ENCODE peak calls at places on chromosome 19, in six cellular contexts. One of them, this sample, is unnamed.

GRCh38 chr19:50626796-50627195 is 12.9 kb downstream of the SYT3 start:
- DNase-seq in WERI-Rb-1: no peak
- DNase-seq in HFF-Myc: no peak
- DNase-seq in GM23338: no peak
- DNase-seq in neural progenitor cell: no peak
- DNase-seq in aorta: no peak
- DNase-seq in this sample: no peak

GRCh38 chr19:23799321-23799720 is 40.6 kb upstream of the ZNF681 start:
- DNase-seq in WERI-Rb-1: no peak
- DNase-seq in HFF-Myc: no peak
- DNase-seq in GM23338: no peak
- DNase-seq in neural progenitor cell: no peak
- DNase-seq in aorta: no peak
- DNase-seq in this sample: no peak

GRCh38 chr19:12969292-12969988 is at the start of gene DAND5:
- DNase-seq in WERI-Rb-1: peak
- DNase-seq in HFF-Myc: no peak
- DNase-seq in GM23338: peak
- DNase-seq in neural progenitor cell: no peak
- DNase-seq in aorta: no peak
- DNase-seq in this sample: peak

GRCh38 chr19:32876919-32877285 is 7.3 kb upstream of the SLC7A9 start:
- DNase-seq in WERI-Rb-1: no peak
- DNase-seq in HFF-Myc: no peak
- DNase-seq in GM23338: no peak
- DNase-seq in neural progenitor cell: no peak
- DNase-seq in aorta: no peak
- DNase-seq in this sample: no peak

GRCh38 chr19:19628499-19629134 is 597 bp upstream of the LPAR2 start:
- DNase-seq in WERI-Rb-1: no peak
- DNase-seq in HFF-Myc: no peak
- DNase-seq in GM23338: peak
- DNase-seq in neural progenitor cell: peak
- DNase-seq in aorta: no peak
- DNase-seq in this sample: no peak

GRCh38 chr19:15527705-15528104 is 19.4 kb downstream of the CYP4F22 start:
- DNase-seq in WERI-Rb-1: no peak
- DNase-seq in HFF-Myc: no peak
- DNase-seq in GM23338: no peak
- DNase-seq in neural progenitor cell: no peak
- DNase-seq in aorta: no peak
- DNase-seq in this sample: no peak

GRCh38 chr19:17069249-17069648 is 6.0 kb downstream of the HAUS8 start:
- DNase-seq in WERI-Rb-1: no peak
- DNase-seq in HFF-Myc: no peak
- DNase-seq in GM23338: peak
- DNase-seq in neural progenitor cell: no peak
- DNase-seq in aorta: no peak
- DNase-seq in this sample: no peak

GRCh38 chr19:10289167-10289835 is 451 bp upstream of the ICAM5 start:
- DNase-seq in WERI-Rb-1: peak
- DNase-seq in HFF-Myc: peak
- DNase-seq in GM23338: peak
- DNase-seq in neural progenitor cell: peak
- DNase-seq in aorta: no peak
- DNase-seq in this sample: no peak

GRCh38 chr19:11659612-11660011 is 62.3 kb downstream of the ZNF627 start:
- DNase-seq in WERI-Rb-1: no peak
- DNase-seq in HFF-Myc: no peak
- DNase-seq in GM23338: peak
- DNase-seq in neural progenitor cell: no peak
- DNase-seq in aorta: no peak
- DNase-seq in this sample: no peak

GRCh38 chr19:39299404-39299803 is 3.2 kb downstream of the IFNL1 start:
- DNase-seq in WERI-Rb-1: no peak
- DNase-seq in HFF-Myc: no peak
- DNase-seq in GM23338: no peak
- DNase-seq in neural progenitor cell: no peak
- DNase-seq in aorta: peak
- DNase-seq in this sample: no peak

GRCh38 chr19:16366433-16367268 is 42.0 kb downstream of the KLF2 start:
- DNase-seq in WERI-Rb-1: no peak
- DNase-seq in HFF-Myc: no peak
- DNase-seq in GM23338: peak
- DNase-seq in neural progenitor cell: no peak
- DNase-seq in aorta: peak
- DNase-seq in this sample: no peak

GRCh38 chr19:47699360-47699917 is 13.8 kb upstream of the EHD2 start:
- DNase-seq in WERI-Rb-1: peak
- DNase-seq in HFF-Myc: no peak
- DNase-seq in GM23338: peak
- DNase-seq in neural progenitor cell: peak
- DNase-seq in aorta: no peak
- DNase-seq in this sample: no peak

GRCh38 chr19:3670796-3671679 is 29.2 kb downstream of the PIP5K1C start:
- DNase-seq in WERI-Rb-1: no peak
- DNase-seq in HFF-Myc: no peak
- DNase-seq in GM23338: no peak
- DNase-seq in neural progenitor cell: no peak
- DNase-seq in aorta: peak
- DNase-seq in this sample: peak

GRCh38 chr19:54707932-54708331 is 16.3 kb upstream of the KIR3DL3 start:
- DNase-seq in WERI-Rb-1: no peak
- DNase-seq in HFF-Myc: no peak
- DNase-seq in GM23338: no peak
- DNase-seq in neural progenitor cell: no peak
- DNase-seq in aorta: no peak
- DNase-seq in this sample: no peak

DNA sequence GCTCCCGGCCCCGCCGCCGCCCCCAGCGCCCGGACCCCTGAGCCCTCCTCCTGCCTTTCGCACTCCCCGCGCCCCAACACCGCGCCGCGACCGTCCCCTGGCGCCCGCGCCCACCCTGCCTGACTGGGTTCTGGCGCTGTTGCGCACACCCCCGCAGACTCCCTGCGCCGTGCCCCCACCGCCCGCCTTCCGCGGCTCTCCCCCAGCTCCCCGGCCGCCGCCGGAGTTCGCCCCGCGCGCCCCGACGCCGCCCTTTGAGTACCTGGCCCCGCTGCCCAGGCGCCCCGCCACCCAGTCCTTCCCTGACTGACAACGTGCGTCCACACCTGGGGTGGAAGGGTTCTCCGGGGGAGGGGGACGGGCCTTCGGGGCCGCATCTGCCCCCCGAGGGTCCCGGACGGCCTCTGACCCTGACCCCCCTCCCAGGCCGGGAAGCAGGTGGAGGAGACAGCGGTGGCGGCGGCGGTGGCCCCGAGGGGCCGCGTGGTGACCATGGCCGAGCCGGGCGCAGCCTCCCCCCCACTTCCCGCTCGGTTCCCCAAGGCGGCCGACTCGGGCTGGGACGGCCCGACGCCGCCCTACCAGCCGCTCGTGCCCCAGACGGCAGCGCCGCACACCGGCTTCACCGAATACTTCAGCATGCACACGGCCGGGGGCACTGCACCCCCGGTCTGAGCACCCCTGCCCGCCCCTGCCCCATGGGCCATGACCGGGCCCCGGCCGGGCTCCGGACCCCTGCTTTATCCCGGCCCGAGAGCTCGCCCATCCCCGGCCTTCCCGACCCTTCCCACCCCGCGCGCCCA is 1.4 kb upstream of the MEGF8 start:
- DNase-seq in WERI-Rb-1: no peak
- DNase-seq in HFF-Myc: no peak
- DNase-seq in GM23338: peak
- DNase-seq in neural progenitor cell: peak
- DNase-seq in aorta: no peak
- DNase-seq in this sample: no peak
- H3K4me3 ChIP-seq in WERI-Rb-1: no peak
- H3K4me3 ChIP-seq in HFF-Myc: no peak
- H3K4me3 ChIP-seq in GM23338: peak
- H3K4me3 ChIP-seq in neural progenitor cell: peak
- H3K4me3 ChIP-seq in aorta: no peak
- H3K4me3 ChIP-seq in this sample: peak

GRCh38 chr19:14102756-14103155 is 12.2 kb upstream of the SAMD1 start:
- DNase-seq in WERI-Rb-1: no peak
- DNase-seq in HFF-Myc: no peak
- DNase-seq in GM23338: no peak
- DNase-seq in neural progenitor cell: no peak
- DNase-seq in aorta: no peak
- DNase-seq in this sample: no peak
- H3K4me3 ChIP-seq in WERI-Rb-1: no peak
- H3K4me3 ChIP-seq in HFF-Myc: no peak
- H3K4me3 ChIP-seq in GM23338: no peak
- H3K4me3 ChIP-seq in neural progenitor cell: no peak
- H3K4me3 ChIP-seq in aorta: no peak
- H3K4me3 ChIP-seq in this sample: no peak

DNA sequence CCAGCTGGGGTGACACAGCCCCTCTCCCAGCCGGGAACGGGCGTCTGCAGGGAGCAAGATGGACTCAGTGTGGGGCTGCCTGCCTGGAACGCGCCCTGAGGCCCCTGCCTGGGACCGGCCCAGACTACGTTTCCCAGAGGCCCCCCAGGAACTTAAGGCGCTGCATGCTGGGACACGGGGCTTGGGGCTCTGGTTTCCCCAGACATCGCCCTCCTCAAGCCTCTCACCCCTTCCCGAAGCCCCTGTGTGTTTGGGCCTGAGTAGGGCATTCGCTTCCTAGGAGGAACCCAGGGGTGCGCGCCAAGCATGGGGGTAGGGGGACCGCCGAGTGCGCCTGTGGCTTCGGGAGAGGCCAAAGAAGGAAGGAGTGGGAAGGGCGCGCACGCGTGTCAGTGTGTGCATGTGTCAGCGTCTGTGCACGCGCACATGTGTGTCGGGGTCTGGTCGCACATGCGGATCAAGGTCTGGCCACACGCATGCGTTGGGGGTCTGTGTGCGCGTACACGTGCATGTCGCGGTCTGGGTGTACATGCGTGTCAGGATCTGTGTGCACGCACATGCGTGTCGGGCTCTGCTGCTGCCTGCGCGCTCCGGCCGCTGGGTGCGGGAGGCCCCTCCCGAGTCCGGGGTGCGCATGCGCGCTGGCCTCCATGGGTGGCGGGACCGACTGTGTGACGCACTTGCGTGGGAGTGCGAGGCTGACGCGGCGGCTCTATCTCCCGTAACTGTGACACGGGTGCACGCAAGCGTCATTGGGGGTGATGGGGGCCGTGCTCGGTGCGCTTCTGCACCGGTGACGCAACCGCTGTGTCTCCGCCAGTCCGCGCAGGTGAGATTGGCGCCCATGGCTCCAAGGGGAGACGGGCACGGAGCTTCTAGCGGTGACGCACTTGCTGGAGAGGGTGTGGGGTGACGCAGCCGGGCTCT is 16.2 kb downstream of the ZNF331 start:
- DNase-seq in WERI-Rb-1: peak
- DNase-seq in HFF-Myc: peak
- DNase-seq in GM23338: peak
- DNase-seq in neural progenitor cell: no peak
- DNase-seq in aorta: peak
- DNase-seq in this sample: peak
- H3K4me3 ChIP-seq in WERI-Rb-1: peak
- H3K4me3 ChIP-seq in HFF-Myc: peak
- H3K4me3 ChIP-seq in GM23338: peak
- H3K4me3 ChIP-seq in neural progenitor cell: no peak
- H3K4me3 ChIP-seq in aorta: peak
- H3K4me3 ChIP-seq in this sample: peak

GRCh38 chr19:34959021-34959420 is 5.0 kb downstream of the ZNF792 start:
- DNase-seq in WERI-Rb-1: no peak
- DNase-seq in HFF-Myc: no peak
- DNase-seq in GM23338: no peak
- DNase-seq in neural progenitor cell: no peak
- DNase-seq in aorta: no peak
- DNase-seq in this sample: no peak
- H3K4me3 ChIP-seq in WERI-Rb-1: no peak
- H3K4me3 ChIP-seq in HFF-Myc: no peak
- H3K4me3 ChIP-seq in GM23338: no peak
- H3K4me3 ChIP-seq in neural progenitor cell: no peak
- H3K4me3 ChIP-seq in aorta: no peak
- H3K4me3 ChIP-seq in this sample: no peak

GRCh38 chr19:5625641-5626040 is 2.8 kb downstream of the SAFB start:
- DNase-seq in WERI-Rb-1: no peak
- DNase-seq in HFF-Myc: no peak
- DNase-seq in GM23338: no peak
- DNase-seq in neural progenitor cell: no peak
- DNase-seq in aorta: no peak
- DNase-seq in this sample: no peak
- H3K4me3 ChIP-seq in WERI-Rb-1: no peak
- H3K4me3 ChIP-seq in HFF-Myc: peak
- H3K4me3 ChIP-seq in GM23338: peak
- H3K4me3 ChIP-seq in neural progenitor cell: no peak
- H3K4me3 ChIP-seq in aorta: no peak
- H3K4me3 ChIP-seq in this sample: peak

DNA sequence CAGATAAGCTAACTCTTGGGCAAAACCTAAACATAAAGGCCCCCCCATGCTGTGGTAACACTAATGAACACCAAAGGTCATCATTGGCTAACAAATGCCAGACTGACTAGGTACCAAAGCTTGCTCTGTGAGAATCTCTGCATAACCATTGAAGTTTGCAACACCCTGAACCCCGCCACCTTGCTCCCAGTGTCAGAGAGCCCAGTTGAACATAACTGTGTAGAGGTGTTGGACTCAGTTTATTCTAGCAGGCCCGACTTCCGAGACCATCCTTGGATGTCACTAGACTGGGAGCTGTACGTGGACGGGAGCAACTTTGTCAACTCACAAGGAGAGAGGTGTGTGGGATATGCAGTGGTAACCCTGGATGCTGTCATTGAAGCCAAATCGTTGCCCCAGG is 602.2 kb downstream of the UQCRFS1 start:
- DNase-seq in WERI-Rb-1: no peak
- DNase-seq in HFF-Myc: no peak
- DNase-seq in GM23338: no peak
- DNase-seq in neural progenitor cell: no peak
- DNase-seq in aorta: no peak
- DNase-seq in this sample: no peak
- H3K4me3 ChIP-seq in WERI-Rb-1: no peak
- H3K4me3 ChIP-seq in HFF-Myc: no peak
- H3K4me3 ChIP-seq in GM23338: no peak
- H3K4me3 ChIP-seq in neural progenitor cell: no peak
- H3K4me3 ChIP-seq in aorta: no peak
- H3K4me3 ChIP-seq in this sample: no peak

DNA sequence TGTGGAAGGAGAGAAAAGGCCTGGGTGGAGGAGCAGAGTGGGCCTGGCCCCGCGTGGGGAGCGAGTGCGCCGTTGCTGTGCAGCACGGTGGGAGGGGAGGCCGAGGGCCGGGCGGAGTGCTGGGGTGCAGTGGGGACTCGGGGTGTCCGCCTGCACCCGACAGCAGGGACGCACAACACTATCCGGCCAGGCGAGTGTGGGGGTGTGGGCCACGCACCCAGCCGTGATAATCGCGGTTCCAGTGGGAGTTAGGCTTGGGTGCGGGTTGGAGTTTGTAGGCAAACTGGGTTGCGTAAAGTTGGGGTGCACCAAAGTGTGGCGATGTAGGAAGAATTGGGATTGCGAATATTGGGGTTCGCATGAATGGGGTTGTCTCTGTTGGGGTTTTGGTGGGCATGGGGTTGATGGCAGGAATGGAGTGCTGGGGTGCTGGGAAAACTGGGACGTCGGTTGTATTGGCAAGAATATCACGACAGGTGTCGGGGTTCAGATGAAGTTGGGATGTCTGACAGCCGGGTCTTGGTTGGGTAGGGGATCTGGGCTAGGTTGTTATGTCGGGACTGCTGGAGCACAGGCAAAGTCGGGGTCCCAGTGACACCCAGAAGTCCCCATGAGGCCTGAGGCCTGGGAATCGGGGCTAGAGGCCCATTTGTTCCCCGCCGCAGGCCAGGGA is 604 bp upstream of the CIRBP start:
- DNase-seq in WERI-Rb-1: no peak
- DNase-seq in HFF-Myc: no peak
- DNase-seq in GM23338: no peak
- DNase-seq in neural progenitor cell: no peak
- DNase-seq in aorta: no peak
- DNase-seq in this sample: no peak
- H3K4me3 ChIP-seq in WERI-Rb-1: peak
- H3K4me3 ChIP-seq in HFF-Myc: peak
- H3K4me3 ChIP-seq in GM23338: peak
- H3K4me3 ChIP-seq in neural progenitor cell: peak
- H3K4me3 ChIP-seq in aorta: no peak
- H3K4me3 ChIP-seq in this sample: peak